ENCODE peak calls at places on chromosomes 2 and 18, in ten cellular contexts. N is BJ, Q is uterus, P is lower lobe of right lung, X is IMR-90, T is left lung, J is mammary epithelial cell, E is tibial nerve, I is vagina, M is transverse colon. L is an unnamed sample. For H3K27me3, the result is how much of the 10 kb centered on the place peaks cover.

GRCh38 chr18:21550510-21550970 is 50.0 kb downstream of the ESCO1 start:
- DNase-seq in N (no peak), Q (no peak), P (no peak), X (no peak), T (no peak), J (no peak), E (no peak), I (no peak), M (no peak), L (no peak)

GRCh38 chr18:74818776-74819175 is 221.1 kb downstream of the ZNF407 start:
- DNase-seq in N (no peak), Q (no peak), P (no peak), X (peak), T (no peak), J (peak), E (no peak), I (no peak), M (no peak), L (no peak)

GRCh38 chr2:58992062-58992736 is 751.1 kb upstream of the FANCL start:
- DNase-seq in N (no peak), Q (no peak), P (no peak), X (no peak), T (no peak), J (no peak), E (no peak), I (no peak), M (no peak), L (no peak)

GRCh38 chr18:37574113-37574512 is 8.5 kb upstream of the CELF4 start:
- DNase-seq in N (no peak), Q (no peak), P (no peak), X (no peak), T (no peak), J (peak), E (no peak), I (no peak), M (no peak), L (no peak)

GRCh38 chr2:172550419-172550818 is 5.5 kb upstream of the PDK1 start:
- DNase-seq in N (no peak), Q (no peak), P (no peak), X (no peak), T (no peak), J (no peak), E (no peak), I (no peak), M (no peak), L (no peak)

GRCh38 chr18:9753863-9754262 is 45.8 kb downstream of the RAB31 start:
- DNase-seq in N (no peak), Q (no peak), P (no peak), X (no peak), T (no peak), J (peak), E (no peak), I (no peak), M (no peak), L (no peak)

GRCh38 chr18:11654736-11655604 is 34.1 kb upstream of the GNAL start:
- DNase-seq in N (no peak), Q (no peak), P (peak), X (peak), T (peak), J (peak), E (no peak), I (peak), M (peak), L (no peak)

GRCh38 chr18:57910817-57911216 is 107.7 kb upstream of the ATP8B1 start:
- DNase-seq in N (no peak), Q (no peak), P (no peak), X (no peak), T (no peak), J (no peak), E (no peak), I (peak), M (no peak), L (no peak)

GRCh38 chr2:225270861-225271260 is 128.6 kb upstream of the NYAP2 start:
- DNase-seq in N (no peak), Q (no peak), P (no peak), X (peak), T (no peak), J (peak), E (no peak), I (no peak), M (no peak), L (peak)

GRCh38 chr2:159564081-159564480 is 52.3 kb downstream of the BAZ2B start:
- DNase-seq in N (no peak), Q (no peak), P (no peak), X (peak), T (no peak), J (no peak), E (no peak), I (no peak), M (no peak), L (no peak)

GRCh38 chr2:68730828-68731227 is 3.8 kb upstream of the ARHGAP25 start:
- DNase-seq in N (no peak), Q (no peak), P (no peak), X (peak), T (no peak), J (peak), E (no peak), I (peak), M (no peak), L (no peak)

GRCh38 chr18:75212626-75213110 is 2.1 kb downstream of the TSHZ1 start:
- DNase-seq in N (no peak), Q (no peak), P (no peak), X (no peak), T (no peak), J (no peak), E (no peak), I (peak), M (no peak), L (no peak)

GRCh38 chr2:40403233-40403841 is 48.6 kb downstream of the SLC8A1 start:
- DNase-seq in N (peak), Q (no peak), P (no peak), X (peak), T (no peak), J (peak), E (no peak), I (no peak), M (no peak), L (no peak)

GRCh38 chr18:34222025-34222395 is 2.7 kb downstream of the NOL4 start:
- DNase-seq in N (no peak), Q (no peak), P (no peak), X (no peak), T (peak), J (no peak), E (no peak), I (no peak), M (no peak), L (no peak)

GRCh38 chr2:186496401-186496800 is 10.3 kb downstream of the ZC3H15 start:
- DNase-seq in N (no peak), Q (no peak), P (no peak), X (no peak), T (no peak), J (no peak), E (no peak), I (no peak), M (no peak), L (no peak)

GRCh38 chr2:729363-729762 is 52.2 kb upstream of the TMEM18 start:
- DNase-seq in N (no peak), Q (no peak), P (no peak), X (no peak), T (no peak), J (no peak), E (no peak), I (no peak), M (no peak), L (no peak)

GRCh38 chr2:73770725-73771124 is 9.2 kb downstream of the DUSP11 start:
- DNase-seq in N (no peak), Q (no peak), P (no peak), X (no peak), T (no peak), J (no peak), E (no peak), I (no peak), M (no peak), L (no peak)
- H3K4me3 ChIP-seq in N (no peak), Q (no peak), P (no peak), X (no peak), T (no peak), J (no peak), E (no peak), I (no peak), M (no peak), L (no peak)

DNA sequence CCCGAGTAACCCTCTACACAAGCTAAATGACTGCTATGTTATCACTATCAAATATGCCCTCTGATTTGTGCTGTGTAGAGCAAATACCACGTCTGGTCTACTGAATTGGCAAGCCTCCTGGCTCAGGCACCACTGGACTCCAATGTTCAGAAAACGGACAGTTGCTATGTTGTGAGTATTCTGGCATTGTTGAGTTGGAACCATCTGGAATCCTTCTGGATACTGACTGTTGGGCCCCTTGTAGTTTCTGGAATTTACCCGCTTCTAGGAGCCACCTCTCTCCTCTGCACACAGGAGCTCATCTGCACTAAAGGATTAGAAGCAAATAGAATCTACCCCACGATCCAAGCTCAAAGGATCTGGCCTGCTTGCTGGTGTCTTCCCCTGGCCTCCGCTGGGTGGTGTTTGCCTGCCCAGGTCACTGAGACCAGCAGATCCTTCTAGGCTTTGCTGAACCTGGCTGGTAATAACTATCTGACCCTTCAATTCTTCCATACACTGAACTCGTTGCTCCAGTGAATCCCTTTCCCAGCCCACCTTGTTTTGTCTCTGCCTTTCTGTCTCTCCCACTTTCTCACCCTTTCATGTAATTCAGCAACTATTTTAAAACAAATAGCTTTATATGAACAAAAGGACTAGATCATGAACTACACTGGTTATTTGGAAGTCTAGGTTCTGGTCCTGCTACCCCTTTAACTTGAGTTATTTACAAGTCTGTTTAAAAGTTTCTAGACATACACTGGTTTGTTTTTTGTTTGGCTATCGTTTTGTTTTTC is 2.1 kb upstream of the HAAO start:
- DNase-seq in N (no peak), Q (no peak), P (no peak), X (no peak), T (no peak), J (no peak), E (no peak), I (no peak), M (peak), L (no peak)
- TF ChIP-seq CTCF in N (peak), Q (no peak), P (no peak), X (no peak), T (no peak), J (no peak), E (no peak), I (no peak), M (no peak), L (peak)

DNA sequence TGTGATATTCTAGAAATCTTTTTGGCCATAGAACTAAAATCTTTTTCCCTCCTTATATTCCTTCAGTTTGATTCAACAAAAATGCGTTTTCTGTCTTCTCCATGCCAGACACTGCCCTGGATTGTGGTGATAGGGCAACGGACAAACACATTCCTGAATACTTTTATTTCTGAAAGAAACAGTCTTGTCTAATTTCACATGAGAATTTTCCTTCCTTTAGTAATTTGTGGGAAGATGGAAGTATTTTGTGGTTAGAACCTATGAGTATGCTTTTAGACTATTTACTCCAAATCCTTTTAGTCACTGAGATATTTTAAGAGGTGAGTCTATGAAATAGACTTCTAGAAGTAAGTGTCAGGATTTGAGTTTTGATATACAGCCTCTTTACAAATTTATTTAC is 49.6 kb downstream of the COL5A2 start:
- DNase-seq in N (peak), Q (no peak), P (no peak), X (peak), T (no peak), J (peak), E (no peak), I (no peak), M (no peak), L (peak)
- H3K27me3 ChIP-seq in N (under half), Q (under half), P (under half), X (under half), T (under half), J (under half), E (under half), I (under half), M (under half), L (under half)

DNA sequence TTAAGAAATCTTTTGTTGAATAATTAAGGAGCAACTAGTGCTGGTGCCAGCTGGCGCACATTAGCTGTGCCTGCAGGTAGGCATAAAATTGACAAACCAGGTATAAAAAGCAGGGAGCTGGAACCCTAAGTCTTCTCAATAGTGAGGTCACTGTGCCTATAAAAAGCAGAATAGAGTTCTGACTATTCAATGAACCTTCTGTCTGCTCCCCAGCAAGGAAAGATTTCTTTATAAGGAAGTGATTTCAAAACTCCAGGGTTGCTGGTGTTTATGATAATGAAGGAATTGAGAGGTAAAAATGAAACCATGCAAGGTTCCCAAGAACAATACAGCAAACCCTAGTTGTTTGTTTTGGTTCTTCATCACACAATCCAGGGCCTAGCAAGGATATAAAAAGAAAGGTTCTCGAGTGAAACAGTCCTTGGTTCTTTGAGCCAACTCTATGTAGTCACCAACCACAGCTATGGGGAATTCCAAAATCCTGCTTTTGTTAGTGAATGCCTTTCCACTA is 76.1 kb downstream of the THADA start:
- DNase-seq in N (peak), Q (no peak), P (no peak), X (peak), T (no peak), J (peak), E (no peak), I (no peak), M (no peak), L (peak)
- H3K4me3 ChIP-seq in N (no peak), Q (no peak), P (no peak), X (no peak), T (no peak), J (no peak), E (no peak), I (no peak), M (no peak), L (no peak)

DNA sequence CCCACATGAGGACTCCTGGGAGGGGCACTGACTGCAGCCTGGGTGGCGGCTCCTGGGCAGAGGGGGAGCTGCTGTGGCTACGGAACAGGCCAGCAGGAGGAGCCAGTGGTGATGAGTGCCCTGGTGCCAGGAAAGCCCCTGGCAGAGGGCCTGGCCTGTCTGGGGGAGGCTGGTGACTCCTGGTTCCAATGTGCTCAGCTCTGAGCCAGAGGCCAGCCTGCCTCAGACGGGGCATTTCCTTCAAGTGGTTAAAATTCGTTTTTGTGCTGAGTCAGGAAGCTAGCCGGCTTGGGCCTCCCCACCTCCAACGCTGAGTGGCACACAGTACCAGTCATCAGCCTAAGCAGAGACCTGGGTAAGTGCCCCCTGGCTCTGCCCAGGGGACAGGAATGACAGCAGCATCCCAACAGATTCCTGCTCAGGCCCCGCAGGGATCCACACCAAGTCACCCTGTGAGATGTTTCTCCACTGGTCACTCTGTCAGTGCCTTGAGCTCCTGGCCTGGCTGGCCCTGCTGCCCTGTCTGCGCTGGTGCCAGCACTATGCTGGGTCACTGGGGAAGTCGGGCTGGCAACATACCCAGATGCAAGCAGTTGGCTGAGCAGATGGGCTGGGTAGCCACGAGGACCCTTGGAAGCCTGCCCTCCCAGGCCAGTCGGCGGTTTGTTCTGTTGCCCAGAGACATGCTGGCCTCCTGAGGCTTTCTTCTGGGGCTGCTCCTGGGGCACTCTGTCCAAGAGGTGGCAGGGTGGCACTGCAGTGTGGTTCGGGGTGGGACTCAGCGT is 7.1 kb upstream of the KLF11 start:
- DNase-seq in N (no peak), Q (peak), P (peak), X (peak), T (peak), J (peak), E (no peak), I (no peak), M (peak), L (no peak)
- TF ChIP-seq CTCF in N (peak), Q (peak), P (peak), X (peak), T (peak), J (peak), E (peak), I (no peak), M (peak), L (peak)

GRCh38 chr2:108987111-108987510 is 1.9 kb downstream of the EDAR start:
- DNase-seq in N (no peak), Q (no peak), P (no peak), X (no peak), T (no peak), J (no peak), E (no peak), I (no peak), M (no peak), L (no peak)
- H3K27me3 ChIP-seq in N (under half), Q (under half), P (under half), X (half or more), T (under half), J (under half), E (under half), I (under half), M (under half), L (under half)

GRCh38 chr2:9001778-9002177 is 1.7 kb downstream of the MBOAT2 start:
- DNase-seq in N (no peak), Q (no peak), P (no peak), X (no peak), T (no peak), J (no peak), E (no peak), I (no peak), M (no peak), L (no peak)

GRCh38 chr2:9001229-9001628 is 2.3 kb downstream of the MBOAT2 start:
- DNase-seq in N (no peak), Q (no peak), P (no peak), X (peak), T (no peak), J (peak), E (no peak), I (no peak), M (peak), L (no peak)

GRCh38 chr2:8999802-9000201 is 3.7 kb downstream of the MBOAT2 start:
- DNase-seq in N (no peak), Q (no peak), P (no peak), X (no peak), T (no peak), J (no peak), E (no peak), I (no peak), M (no peak), L (no peak)

GRCh38 chr2:8999047-8999446 is 4.4 kb downstream of the MBOAT2 start:
- DNase-seq in N (no peak), Q (no peak), P (no peak), X (no peak), T (no peak), J (no peak), E (no peak), I (no peak), M (no peak), L (no peak)

GRCh38 chr2:9000442-9000841 is 3.0 kb downstream of the MBOAT2 start:
- DNase-seq in N (no peak), Q (no peak), P (no peak), X (no peak), T (no peak), J (no peak), E (no peak), I (no peak), M (no peak), L (no peak)
- H3K4me3 ChIP-seq in N (no peak), Q (no peak), P (no peak), X (no peak), T (no peak), J (no peak), E (no peak), I (no peak), M (no peak), L (no peak)

GRCh38 chr2:150624001-150624401 is 136.5 kb upstream of the RND3 start:
- DNase-seq in N (no peak), Q (no peak), P (no peak), X (no peak), T (no peak), J (no peak), E (no peak), I (no peak), M (no peak), L (no peak)
- TF ChIP-seq CTCF in N (no peak), Q (no peak), P (no peak), X (no peak), T (no peak), J (no peak), E (no peak), I (no peak), M (no peak), L (no peak)